ENCODE peak calls at places on chromosomes 16 and 17, in six cellular contexts. O, K, X, J, M and L are unnamed samples.

GRCh38 chr17:41579484-41580243 is 7.0 kb downstream of the KRT14 start:
- DNase-seq in O (peak), M (peak), K (peak), X (peak), J (peak), L (peak)

GRCh38 chr16:31179153-31179746 is 689 bp upstream of the FUS start:
- DNase-seq in K (no peak), X (no peak), M (no peak), O (no peak), J (no peak), L (no peak)

GRCh38 chr16:3673201-3673600 is 18.7 kb downstream of the DNASE1 start:
- DNase-seq in X (no peak), M (no peak), K (no peak), J (no peak), O (no peak), L (no peak)

GRCh38 chr16:64975821-64976220 is 146.0 kb downstream of the CDH11 start:
- DNase-seq in O (no peak), X (no peak), J (no peak), M (no peak), K (no peak), L (no peak)

GRCh38 chr16:49464877-49465504 is 91.4 kb downstream of the C16orf78 start:
- DNase-seq in X (no peak), J (no peak), K (peak), M (no peak), O (no peak), L (no peak)

GRCh38 chr16:28067604-28068382 is 4.3 kb upstream of the GSG1L start:
- DNase-seq in K (no peak), O (peak), M (no peak), J (no peak), X (no peak), L (no peak)

GRCh38 chr17:60102632-60103047 is 23.9 kb upstream of the HEATR6 start:
- DNase-seq in X (no peak), K (no peak), J (peak), O (peak), M (no peak), L (no peak)

GRCh38 chr16:8634991-8635736 is 13.7 kb downstream of the METTL22 start:
- DNase-seq in J (no peak), M (peak), O (peak), K (no peak), X (no peak), L (no peak)

GRCh38 chr16:19419691-19420060 is 2.0 kb downstream of the TMC5 start:
- DNase-seq in M (peak), X (no peak), K (no peak), J (no peak), O (no peak), L (no peak)